ENCODE peak calls at places on chromosome 12, in ten cellular contexts. E is Peyer's patch, L is endothelial cell of umbilical vein, Q is A549, R is HepG2, C is heart left ventricle, J is ovary, U is IMR-90, S is gastrocnemius medialis, T is sigmoid colon. V is an unnamed sample.

GRCh38 chr12:130990034-130990433 is 36.3 kb downstream of the ADGRD1 start:
- DNase-seq in E (peak; percentile 11), L (no peak), Q (no peak), R (no peak), C (peak; percentile 59), J (no peak), U (no peak), S (peak; percentile 60), T (peak; percentile 63), V (no peak)

GRCh38 chr12:21265932-21266331 is 68.8 kb downstream of the SLCO1A2 start:
- DNase-seq in E (no peak), L (no peak), Q (no peak), R (no peak), C (no peak), J (no peak), U (no peak), S (no peak), T (no peak), V (no peak)

GRCh38 chr12:87383705-87384104 is 645.5 kb downstream of the C12orf50 start:
- DNase-seq in E (no peak), L (no peak), Q (no peak), R (no peak), C (no peak), J (no peak), U (peak; percentile 0), S (no peak), T (no peak), V (no peak)

GRCh38 chr12:54038760-54039414 is 6.0 kb downstream of the HOXC5 start:
- DNase-seq in E (no peak), L (no peak), Q (no peak), R (no peak), C (no peak), J (peak; percentile 70), U (no peak), S (peak; percentile 84), T (no peak), V (peak; percentile 61)

GRCh38 chr12:66409195-66409871 is 107.0 kb downstream of the HELB start:
- DNase-seq in E (no peak), L (peak; percentile 69), Q (no peak), R (peak; percentile 34), C (no peak), J (no peak), U (peak; percentile 80), S (no peak), T (no peak), V (peak; percentile 48)

GRCh38 chr12:19575307-19576243 is 136.3 kb downstream of the AEBP2 start:
- DNase-seq in E (no peak), L (peak; percentile 100), Q (no peak), R (peak; percentile 1), C (peak; percentile 80), J (no peak), U (peak; percentile 74), S (peak; percentile 20), T (peak; percentile 75), V (no peak)

GRCh38 chr12:2851931-2852330 is 4.9 kb downstream of the TEX52 start:
- DNase-seq in E (no peak), L (no peak), Q (no peak), R (no peak), C (no peak), J (no peak), U (no peak), S (no peak), T (no peak), V (no peak)

GRCh38 chr12:115191342-115191741 is 507.4 kb upstream of the TBX3 start:
- DNase-seq in E (no peak), L (no peak), Q (no peak), R (no peak), C (no peak), J (no peak), U (no peak), S (no peak), T (no peak), V (no peak)

GRCh38 chr12:109599087-109599486 is 25.5 kb downstream of the MVK start:
- DNase-seq in E (no peak), L (no peak), Q (no peak), R (no peak), C (no peak), J (no peak), U (no peak), S (no peak), T (no peak), V (no peak)

GRCh38 chr12:98939350-98939749 is 294.3 kb downstream of the APAF1 start:
- DNase-seq in E (no peak), L (peak; percentile 36), Q (no peak), R (peak; percentile 2), C (no peak), J (no peak), U (peak; percentile 20), S (no peak), T (no peak), V (no peak)

GRCh38 chr12:88272456-88272855 is 130.3 kb downstream of the TMTC3 start:
- DNase-seq in E (no peak), L (no peak), Q (no peak), R (no peak), C (no peak), J (no peak), U (no peak), S (no peak), T (no peak), V (no peak)

GRCh38 chr12:87953257-87953860 is 75.8 kb downstream of the C12orf50 start:
- DNase-seq in E (no peak), L (peak; percentile 43), Q (peak; percentile 28), R (peak; percentile 15), C (no peak), J (no peak), U (peak; percentile 71), S (no peak), T (no peak), V (peak; percentile 10)

GRCh38 chr12:51590347-51591019 is 550 bp upstream of the SCN8A start:
- DNase-seq in E (peak; percentile 65), L (peak; percentile 64), Q (peak; percentile 70), R (peak; percentile 62), C (peak; percentile 53), J (peak; percentile 63), U (peak; percentile 75), S (no peak), T (no peak), V (no peak)
- TF ChIP-seq POLR2A in E (no peak), L (no peak), Q (no peak), R (no peak), C (no peak), J (no peak), U (no peak), S (no peak), T (no peak), V (no peak)

GRCh38 chr12:106724116-106724515 is 50.4 kb upstream of the RIC8B start:
- DNase-seq in E (no peak), L (no peak), Q (no peak), R (no peak), C (no peak), J (no peak), U (no peak), S (no peak), T (no peak), V (no peak)

GRCh38 chr12:106723416-106723815 is 51.1 kb upstream of the RIC8B start:
- DNase-seq in E (no peak), L (no peak), Q (no peak), R (no peak), C (no peak), J (no peak), U (no peak), S (no peak), T (no peak), V (no peak)

GRCh38 chr12:106724934-106725333 is 49.5 kb upstream of the RIC8B start:
- DNase-seq in E (no peak), L (no peak), Q (no peak), R (no peak), C (no peak), J (no peak), U (no peak), S (no peak), T (no peak), V (no peak)

GRCh38 chr12:106721931-106722330 is 52.6 kb upstream of the RIC8B start:
- DNase-seq in E (no peak), L (no peak), Q (no peak), R (no peak), C (no peak), J (no peak), U (no peak), S (no peak), T (no peak), V (no peak)

DNA sequence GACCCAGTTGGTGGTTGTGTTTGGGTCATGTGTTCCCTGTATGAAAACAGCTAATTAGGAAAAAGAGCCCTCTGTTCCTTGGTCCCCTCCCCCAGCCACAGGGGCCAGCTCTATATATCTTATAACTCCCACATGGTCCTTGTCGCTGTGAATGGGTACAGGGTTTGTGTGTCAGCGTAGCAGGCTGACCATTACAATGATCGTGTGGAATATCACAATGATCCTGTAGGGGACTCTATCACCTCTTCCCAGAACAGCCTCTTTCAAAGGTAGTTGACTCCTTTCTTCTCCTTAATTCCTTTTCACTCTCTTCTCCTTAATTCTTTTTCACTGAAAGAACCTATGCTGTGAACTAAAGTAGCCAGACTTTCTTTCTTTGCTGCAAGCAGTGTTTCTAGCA is 51.6 kb upstream of the RIC8B start:
- DNase-seq in E (no peak), L (no peak), Q (no peak), R (no peak), C (no peak), J (no peak), U (no peak), S (no peak), T (no peak), V (no peak)
- TF ChIP-seq CTCF in E (peak; percentile 12), L (peak; percentile 3), Q (no peak), R (peak; percentile 10), C (no peak), J (no peak), U (no peak), S (no peak), T (no peak), V (no peak)

DNA sequence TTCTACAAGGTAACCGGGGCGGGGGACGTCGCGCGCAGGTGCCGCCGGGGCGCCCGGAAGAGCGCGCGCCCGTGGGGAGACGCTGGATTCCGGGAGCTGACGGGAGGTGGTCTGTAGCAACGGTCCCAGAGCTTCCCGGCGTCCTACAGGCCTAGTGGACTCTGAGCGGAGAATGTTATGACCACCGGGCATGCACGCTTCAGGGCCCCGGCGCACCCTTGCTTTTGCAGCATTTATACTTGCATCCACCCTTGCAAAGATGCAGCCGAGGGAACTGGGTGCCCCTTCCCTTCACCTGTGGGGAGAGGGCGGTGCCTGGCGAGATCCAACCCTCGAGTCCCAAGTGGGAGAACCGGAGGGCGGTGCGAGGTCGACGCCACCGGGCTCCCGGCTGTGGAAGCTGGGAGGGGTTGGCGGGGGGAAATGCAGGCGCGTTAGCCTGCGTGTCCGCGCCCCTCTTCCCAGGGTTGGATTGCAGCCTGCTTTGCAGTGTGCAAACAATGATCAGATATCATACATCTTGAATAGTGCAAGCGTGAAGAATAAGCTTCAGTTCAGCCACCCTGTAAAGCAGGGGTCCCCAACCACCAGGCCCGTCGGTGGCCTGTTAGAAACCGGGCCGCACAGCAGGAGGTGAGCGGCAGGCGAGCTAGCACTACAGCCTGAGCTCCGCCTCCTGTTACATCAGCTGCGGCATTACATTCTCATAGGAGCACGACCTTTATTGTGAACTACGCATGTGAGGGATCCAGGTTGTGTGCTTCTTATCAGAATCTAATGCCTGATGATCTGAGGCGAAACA is 576 bp downstream of the ERP29 start:
- DNase-seq in E (peak; percentile 79), L (peak; percentile 82), Q (peak; percentile 44), R (peak; percentile 84), C (peak; percentile 71), J (peak; percentile 64), U (peak; percentile 82), S (peak; percentile 35), T (peak; percentile 78), V (no peak)
- TF ChIP-seq POLR2A in E (no peak), L (peak; percentile 74), Q (peak; percentile 55), R (peak; percentile 82), C (no peak), J (no peak), U (no peak), S (no peak), T (no peak), V (no peak)

GRCh38 chr12:105235747-105236476 is at the start of gene APPL2:
- DNase-seq in E (peak; percentile 93), L (peak; percentile 87), Q (peak; percentile 97), R (peak; percentile 83), C (peak; percentile 96), J (peak; percentile 91), U (peak; percentile 87), S (peak; percentile 89), T (peak; percentile 94), V (peak; percentile 74)
- TF ChIP-seq CTCF in E (peak; percentile 35), L (peak; percentile 23), Q (peak; percentile 35), R (peak; percentile 51), C (peak; percentile 22), J (peak; percentile 32), U (peak; percentile 45), S (peak; percentile 45), T (no peak), V (peak; percentile 28)